ENCODE peak calls at places on chromosome 2, in ten cellular contexts. U is H9, V is IMR-90, P is uterus, F is cardiac muscle cell, W is heart left ventricle, R is Peyer's patch, X is pancreas, M is esophagus squamous epithelium, D is lower lobe of right lung. T is an unnamed sample. For H3K4me1, the result is how much of the 10 kb centered on the place peaks cover.

GRCh38 chr2:100396483-100396882 is 21.0 kb downstream of the CHST10 start:
- DNase-seq in U (no peak), V (no peak), P (no peak), F (no peak), W (no peak), R (no peak), X (no peak), M (no peak), D (no peak), T (no peak)

GRCh38 chr2:27653397-27653796 is 10.0 kb downstream of the SUPT7L start:
- DNase-seq in U (no peak), V (peak), P (no peak), F (no peak), W (no peak), R (no peak), X (no peak), M (no peak), D (no peak), T (no peak)

GRCh38 chr2:43293744-43294695 is 67.6 kb upstream of the ZFP36L2 start:
- DNase-seq in U (no peak), V (peak), P (peak), F (peak), W (no peak), R (no peak), X (no peak), M (no peak), D (no peak), T (peak)

GRCh38 chr2:211391206-211391605 is 834.8 kb downstream of the CPS1 start:
- DNase-seq in U (no peak), V (no peak), P (no peak), F (peak), W (no peak), R (no peak), X (no peak), M (no peak), D (no peak), T (no peak)

GRCh38 chr2:61645911-61646310 is 107.8 kb upstream of the XPO1 start:
- DNase-seq in U (no peak), V (peak), P (no peak), F (no peak), W (no peak), R (no peak), X (no peak), M (no peak), D (no peak), T (no peak)

GRCh38 chr2:111200333-111200879 is 79.7 kb downstream of the BCL2L11 start:
- DNase-seq in U (no peak), V (no peak), P (no peak), F (no peak), W (no peak), R (no peak), X (no peak), M (no peak), D (no peak), T (no peak)

GRCh38 chr2:189088566-189089225 is 90.9 kb downstream of the COL5A2 start:
- DNase-seq in U (no peak), V (peak), P (no peak), F (no peak), W (no peak), R (no peak), X (no peak), M (no peak), D (no peak), T (no peak)

GRCh38 chr2:162085090-162085891 is 11.3 kb upstream of the DPP4 start:
- DNase-seq in U (no peak), V (peak), P (no peak), F (no peak), W (no peak), R (no peak), X (no peak), M (no peak), D (no peak), T (no peak)

GRCh38 chr2:86216577-86217555 is 17.6 kb downstream of the MRPL35 start:
- DNase-seq in U (no peak), V (no peak), P (no peak), F (no peak), W (no peak), R (no peak), X (no peak), M (no peak), D (no peak), T (no peak)

GRCh38 chr2:169091761-169092523 is 22.6 kb downstream of the DHRS9 start:
- DNase-seq in U (no peak), V (peak), P (no peak), F (no peak), W (no peak), R (peak), X (no peak), M (no peak), D (peak), T (no peak)

GRCh38 chr2:120222186-120223033 is 790 bp downstream of the TMEM185B start:
- DNase-seq in U (peak), V (no peak), P (no peak), F (no peak), W (no peak), R (no peak), X (no peak), M (no peak), D (no peak), T (no peak)

GRCh38 chr2:48170281-48170680 is 264.0 kb upstream of the FBXO11 start:
- DNase-seq in U (no peak), V (peak), P (no peak), F (no peak), W (no peak), R (no peak), X (no peak), M (no peak), D (no peak), T (no peak)

DNA sequence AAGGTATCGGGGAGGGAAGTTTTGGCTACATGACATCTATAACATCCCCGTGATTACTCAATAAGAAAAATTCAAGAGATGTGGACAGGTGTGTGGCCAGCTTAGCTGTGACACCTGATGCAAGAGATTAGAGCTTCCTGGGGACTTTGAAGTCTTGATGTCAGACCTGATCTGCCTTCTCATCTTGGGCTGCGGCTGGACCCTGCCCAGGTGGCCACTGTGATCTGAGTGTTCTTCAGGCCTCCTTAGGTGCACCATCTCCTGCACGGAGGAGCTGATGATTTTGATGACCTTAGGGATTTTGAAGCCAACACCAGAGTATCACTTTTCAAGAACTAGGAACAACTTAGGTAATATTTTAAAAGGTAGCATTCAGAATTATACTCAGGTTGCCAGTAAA is 113.5 kb downstream of the FEZ2 start:
- DNase-seq in U (no peak), V (no peak), P (no peak), F (no peak), W (no peak), R (no peak), X (no peak), M (no peak), D (no peak), T (no peak)
- H3K27ac ChIP-seq in U (no peak), V (peak), P (peak), F (no peak), W (peak), R (peak), X (no peak), M (peak), D (no peak), T (peak)

DNA sequence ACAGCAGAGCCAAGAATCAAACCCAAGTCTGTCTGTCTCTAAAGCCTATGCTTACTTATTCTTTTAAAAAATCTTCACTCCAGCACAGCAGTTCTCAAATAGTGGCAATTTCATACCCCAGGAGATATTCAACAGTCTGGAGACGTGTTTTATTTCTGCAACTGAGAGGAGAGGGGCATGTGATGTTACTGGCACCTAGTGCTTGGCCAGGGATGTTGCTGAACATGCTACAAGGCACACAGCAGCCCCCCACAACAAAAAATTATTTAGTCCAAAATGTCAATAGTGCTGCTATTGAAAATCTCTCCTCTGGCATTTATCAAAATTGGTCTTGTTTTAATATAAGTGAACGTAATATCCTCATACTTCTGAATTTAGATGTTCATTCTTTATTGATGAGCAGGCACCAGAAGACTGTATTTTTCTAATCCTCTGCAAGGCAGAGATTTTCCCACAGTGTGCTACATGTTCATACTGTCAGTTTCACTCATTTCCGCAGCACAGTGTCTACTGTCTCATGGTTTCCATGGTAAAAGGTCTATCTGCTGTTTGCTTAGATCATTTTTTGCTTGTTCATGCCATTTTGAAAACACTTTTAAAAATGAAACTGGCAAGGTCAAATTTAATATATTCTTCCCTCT is 90.5 kb downstream of the LRATD1 start:
- DNase-seq in U (no peak), V (peak), P (no peak), F (no peak), W (no peak), R (no peak), X (no peak), M (no peak), D (no peak), T (no peak)
- TF ChIP-seq CTCF in U (no peak), V (no peak), P (no peak), F (no peak), W (no peak), R (no peak), X (no peak), M (no peak), D (no peak), T (no peak)

DNA sequence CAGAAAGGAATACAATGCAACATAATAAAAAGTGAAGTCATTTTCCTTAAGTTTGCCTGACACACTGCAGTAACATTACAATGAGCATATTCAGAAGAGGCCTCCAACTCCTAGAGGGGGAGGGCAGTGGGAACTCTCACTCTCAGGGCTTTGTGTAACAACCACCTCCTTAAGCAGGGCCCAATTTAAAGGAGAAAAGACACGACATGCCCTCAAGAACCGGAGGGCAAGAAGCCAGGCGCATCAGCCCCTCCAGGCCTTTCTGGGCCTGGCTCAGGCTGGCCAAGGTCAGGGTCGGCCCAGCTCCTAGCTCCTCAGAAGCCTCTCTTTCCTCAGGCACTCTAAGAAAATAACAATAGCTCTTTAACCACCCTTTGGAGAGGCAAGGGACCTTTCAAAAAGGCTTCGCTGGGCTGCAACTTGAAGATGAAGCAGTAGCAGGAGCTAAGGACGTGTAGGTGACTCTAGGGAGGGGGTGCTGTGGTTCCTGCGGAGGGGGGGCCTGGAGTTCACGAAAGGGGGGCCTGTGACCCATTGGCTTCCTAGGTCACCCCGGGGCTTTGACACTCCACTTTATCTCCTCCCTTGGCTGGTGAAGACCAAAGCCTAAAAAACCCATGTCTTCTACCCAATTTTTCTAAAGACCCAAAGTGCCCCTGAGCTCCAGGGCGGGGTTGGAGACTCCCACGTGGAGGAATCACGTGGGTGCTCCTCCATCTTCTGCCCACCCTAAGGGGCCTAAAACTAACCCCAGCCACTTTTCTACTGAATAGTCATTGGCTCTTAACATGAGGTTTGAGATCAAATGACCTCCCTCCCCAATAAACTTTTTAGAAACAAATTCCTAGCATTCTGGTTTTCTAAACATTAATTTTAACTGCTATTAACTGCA is 13.3 kb downstream of the SERTAD2 start:
- DNase-seq in U (no peak), V (peak), P (no peak), F (no peak), W (no peak), R (no peak), X (no peak), M (no peak), D (no peak), T (no peak)
- H3K4me1 ChIP-seq in U (under half), V (under half), P (under half), F (under half), W (under half), R (under half), X (under half), M (half or more), D (half or more), T (under half)

DNA sequence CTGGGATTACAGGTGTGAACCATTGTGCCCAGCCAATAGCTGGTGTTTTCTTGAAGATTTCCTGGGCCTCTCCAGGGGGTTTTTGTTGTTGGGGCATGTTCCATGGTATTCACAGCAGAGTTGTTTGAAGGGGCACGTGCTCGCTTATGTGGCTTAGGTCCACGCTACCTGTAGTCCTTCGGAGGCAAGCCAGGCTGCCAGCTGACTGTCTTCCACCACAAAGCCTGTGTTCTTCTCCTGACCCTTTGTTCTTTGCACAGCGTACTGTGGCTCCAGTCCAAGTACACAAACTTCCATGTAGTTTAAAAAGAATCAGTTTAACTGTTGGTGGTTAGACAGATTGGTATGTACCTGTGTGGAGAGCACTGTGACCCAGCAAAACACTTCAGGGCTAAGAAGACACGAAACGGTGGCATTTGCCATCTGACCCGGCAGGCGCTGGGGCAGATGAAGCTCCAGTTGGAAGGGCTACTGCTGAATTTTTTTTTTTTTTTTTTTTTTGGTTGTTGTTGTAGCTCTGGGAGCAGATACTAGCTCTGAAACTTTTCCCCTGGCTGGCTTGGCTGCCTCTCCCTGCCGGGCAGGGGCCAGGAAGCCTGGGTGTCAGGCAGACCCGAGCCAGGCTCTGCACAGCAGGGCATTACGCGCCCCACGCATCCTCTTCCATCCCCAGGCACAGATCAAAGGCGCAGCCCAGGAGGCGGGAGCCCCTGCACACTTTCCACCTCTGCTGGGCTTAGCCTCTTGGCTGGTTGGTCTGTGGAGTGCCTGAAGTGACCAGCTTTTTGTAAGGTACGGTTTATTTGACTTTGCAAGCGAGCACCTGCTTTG is 5.7 kb downstream of the GREB1 start:
- DNase-seq in U (no peak), V (no peak), P (peak), F (peak), W (no peak), R (no peak), X (peak), M (no peak), D (no peak), T (no peak)
- H3K27ac ChIP-seq in U (no peak), V (no peak), P (peak), F (peak), W (no peak), R (no peak), X (peak), M (no peak), D (no peak), T (no peak)

GRCh38 chr2:11516984-11517648 is 16.7 kb upstream of the GREB1 start:
- DNase-seq in U (no peak), V (no peak), P (no peak), F (no peak), W (no peak), R (no peak), X (no peak), M (no peak), D (no peak), T (no peak)
- TF ChIP-seq CTCF in U (no peak), V (no peak), P (no peak), F (no peak), W (no peak), R (no peak), X (no peak), M (no peak), D (no peak), T (no peak)

T was measured in thoracic aorta.